ENCODE peak calls at places on chromosomes 6 and 20, in four cellular contexts. B is NCI-H774, J is AG20443, Y is T-helper 2 cell. T is an unnamed sample.

GRCh38 chr6:35500782-35501181 is 3.9 kb upstream of the TEAD3 start:
- DNase-seq in Y (no peak), B (no peak), J (peak), T (no peak)

GRCh38 chr20:6744805-6745204 is 22.7 kb upstream of the BMP2 start:
- DNase-seq in Y (no peak), B (no peak), J (peak), T (no peak)

GRCh38 chr20:44319880-44320422 is 8.9 kb upstream of the FITM2 start:
- DNase-seq in Y (no peak), B (no peak), J (no peak), T (no peak)

GRCh38 chr20:57435498-57436222 is 44.5 kb downstream of the RBM38 start:
- DNase-seq in B (peak), J (no peak), Y (no peak), T (peak)

GRCh38 chr6:156948807-156949206 is 171.6 kb downstream of the ARID1B start:
- DNase-seq in B (no peak), J (peak), Y (no peak), T (no peak)

GRCh38 chr6:159221486-159222170 is 52.4 kb downstream of the FNDC1 start:
- DNase-seq in J (no peak), B (no peak), Y (no peak), T (no peak)

GRCh38 chr6:157966990-157967389 is 14.7 kb upstream of the SYNJ2 start:
- DNase-seq in B (peak), Y (no peak), J (no peak), T (peak)

GRCh38 chr6:147053311-147053921 is 150.8 kb upstream of the STXBP5 start:
- DNase-seq in Y (no peak), J (no peak), B (no peak), T (no peak)

GRCh38 chr20:3932277-3933073 is 43.3 kb downstream of the PANK2 start:
- DNase-seq in J (peak), B (peak), Y (no peak), T (no peak)

GRCh38 chr6:80523531-80523970 is 417.1 kb downstream of the BCKDHB start:
- DNase-seq in J (no peak), B (no peak), Y (no peak), T (no peak)

GRCh38 chr6:136212616-136213396 is 37.3 kb downstream of the MTFR2 start:
- DNase-seq in Y (no peak), J (no peak), B (no peak), T (no peak)

GRCh38 chr20:44133424-44133823 is 53.6 kb downstream of the JPH2 start:
- DNase-seq in B (no peak), Y (no peak), J (no peak), T (no peak)

GRCh38 chr6:169073311-169073710 is 180.3 kb downstream of the THBS2 start:
- DNase-seq in J (peak), B (no peak), Y (no peak), T (no peak)

GRCh38 chr6:136290406-136291010 is 862 bp upstream of the BCLAF1 start:
- DNase-seq in B (peak), J (peak), Y (peak), T (peak)

GRCh38 chr20:1894471-1894950 is 696 bp upstream of the SIRPA start:
- DNase-seq in Y (no peak), J (peak), B (no peak), T (peak)

GRCh38 chr6:139323511-139324445 is 32.0 kb upstream of the TXLNB start:
- DNase-seq in J (peak), Y (peak), B (no peak), T (no peak)

GRCh38 chr6:155628315-155628714 is 172.7 kb upstream of the NOX3 start:
- DNase-seq in B (no peak), Y (no peak), J (no peak), T (no peak)

GRCh38 chr6:32432050-32432450 is 7.6 kb upstream of the HLA-DRA start:
- DNase-seq in J (no peak), B (no peak), Y (no peak), T (peak)

GRCh38 chr6:14661188-14661587 is 543.6 kb downstream of the CD83 start:
- DNase-seq in Y (no peak), J (no peak), B (no peak), T (no peak)

GRCh38 chr20:17560344-17561074 is 9.4 kb upstream of the DSTN start:
- DNase-seq in B (no peak), Y (no peak), J (no peak), T (no peak)

T was measured in NCI-H1105 treated with DMSO at 0.1 percent for 48 hours.